ENCODE peak calls at places on chromosomes 7 and 10, in five cellular contexts. T, E, Q, R and Y are unnamed samples.

GRCh38 chr7:128920913-128921582 is 10.5 kb upstream of the KCP start:
- DNase-seq in R (no peak), T (peak; percentile 24), Q (peak; percentile 19), E (no peak), Y (peak; percentile 38)

GRCh38 chr7:27409776-27410175 is 167.2 kb downstream of the EVX1 start:
- DNase-seq in R (no peak), Q (no peak), T (no peak), E (no peak), Y (no peak)

GRCh38 chr7:31512166-31512565 is 1.7 kb upstream of the ITPRID1 start:
- DNase-seq in T (no peak), R (no peak), Q (no peak), E (no peak), Y (no peak)

GRCh38 chr7:120089968-120090367 is 183.0 kb upstream of the KCND2 start:
- DNase-seq in E (no peak), R (peak; percentile 42), T (no peak), Q (no peak), Y (no peak)

GRCh38 chr7:35802649-35803048 is 1.8 kb downstream of the SEPTIN7 start:
- DNase-seq in Q (no peak), R (peak; percentile 15), E (no peak), T (no peak), Y (no peak)

GRCh38 chr10:127125331-127125730 is 71.1 kb downstream of the INSYN2A start:
- DNase-seq in Q (no peak), E (no peak), T (no peak), R (no peak), Y (no peak)

GRCh38 chr10:48446785-48447184 is 140.3 kb downstream of the MAPK8 start:
- DNase-seq in Q (no peak), R (no peak), E (no peak), T (peak; percentile 21), Y (no peak)

GRCh38 chr10:70674560-70675495 is 2.5 kb downstream of the ADAMTS14 start:
- DNase-seq in E (no peak), R (no peak), Q (no peak), T (no peak), Y (no peak)

GRCh38 chr10:33229252-33229943 is 105.1 kb downstream of the NRP1 start:
- DNase-seq in R (no peak), E (no peak), T (no peak), Q (no peak), Y (no peak)

GRCh38 chr7:33774762-33775523 is 130.4 kb upstream of the BMPER start:
- DNase-seq in Q (no peak), E (no peak), T (peak; percentile 53), R (peak; percentile 81), Y (no peak)

GRCh38 chr7:26156454-26157365 is 4.7 kb downstream of the NFE2L3 start:
- DNase-seq in Q (no peak), E (no peak), T (no peak), R (peak; percentile 97), Y (no peak)

GRCh38 chr7:32479574-32480200 is 10.5 kb downstream of the LSM5 start:
- DNase-seq in T (no peak), E (no peak), Q (no peak), R (peak; percentile 52), Y (no peak)

GRCh38 chr7:106568680-106569499 is 92.1 kb downstream of the CCDC71L start:
- DNase-seq in Q (no peak), T (no peak), E (no peak), R (peak; percentile 85), Y (no peak)

GRCh38 chr10:91672021-91672608 is 39.2 kb upstream of the PPP1R3C start:
- DNase-seq in E (no peak), R (peak; percentile 82), T (no peak), Q (no peak), Y (no peak)

GRCh38 chr7:38975944-38976392 is 1.7 kb upstream of the POU6F2 start:
- DNase-seq in R (no peak), Q (peak; percentile 29), T (no peak), E (no peak), Y (no peak)
- H3K4me3 ChIP-seq in R (no peak overlapping the region), Q (peak overlapping the region; percentile 49), T (peak overlapping the region; percentile 32), E (peak overlapping the region; percentile 71), Y (peak overlapping the region; percentile 79)

DNA sequence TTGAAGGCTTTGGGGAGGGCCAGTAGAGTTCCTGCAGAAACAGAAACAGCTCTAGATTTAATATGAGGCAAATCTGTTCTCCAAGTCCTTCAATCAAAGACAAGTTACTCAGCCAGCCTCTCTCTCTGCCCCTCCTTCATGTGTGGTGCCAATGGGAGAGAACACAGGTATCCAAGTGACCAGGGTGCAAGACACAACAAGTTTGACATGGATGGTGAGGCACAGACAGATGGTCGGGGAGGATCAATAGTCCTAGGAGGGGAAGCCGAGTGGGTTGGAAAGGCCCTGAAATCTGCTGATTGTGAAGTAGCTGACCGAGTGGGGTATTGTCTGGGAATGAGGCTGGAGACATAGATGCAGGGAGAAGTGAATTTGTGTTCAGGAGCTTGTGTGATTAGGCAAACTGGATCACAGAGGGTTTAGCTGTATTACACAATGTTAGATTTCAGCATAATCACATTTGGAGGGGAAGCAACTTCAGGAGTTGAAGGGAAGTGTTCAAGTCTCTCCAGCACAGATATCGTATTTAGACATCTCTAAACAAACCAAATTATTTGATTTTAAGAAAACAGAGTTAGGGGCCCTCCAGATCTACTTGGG is 1.5 kb downstream of the GIMAP1 start:
- DNase-seq in E (no peak), Q (no peak), R (no peak), T (no peak), Y (no peak)
- H3K27ac ChIP-seq in E (no peak overlapping the region), Q (no peak overlapping the region), R (no peak overlapping the region), T (no peak overlapping the region), Y (peak overlapping the region; percentile 65)

GRCh38 chr10:13074562-13075451 is 25.2 kb upstream of the OPTN start:
- DNase-seq in Q (peak; percentile 78), R (peak; percentile 60), E (no peak), T (peak; percentile 68), Y (no peak)
- TF ChIP-seq CTCF in Q (peak; percentile 86), R (peak; percentile 87), E (peak; percentile 84), T (peak; percentile 51), Y (peak; percentile 70)

DNA sequence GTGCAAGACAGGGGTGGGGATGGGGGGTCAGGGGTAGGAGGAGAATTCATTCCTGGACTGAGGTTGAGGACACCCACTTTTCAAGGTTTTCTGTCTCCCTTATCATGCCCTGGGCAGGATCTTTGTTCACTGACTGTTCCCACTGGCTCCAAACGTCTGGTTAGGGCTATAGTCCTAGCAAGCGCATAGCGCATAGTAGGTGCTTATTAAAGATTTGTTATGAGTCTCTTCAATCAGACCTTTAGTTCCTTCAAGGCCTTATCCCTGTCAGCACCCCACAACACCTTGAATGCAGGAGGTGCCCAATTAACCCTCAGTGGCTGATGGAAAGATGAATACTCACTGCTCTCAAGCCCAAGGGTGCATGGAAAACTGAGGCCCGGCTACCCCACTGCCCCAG is 177.9 kb downstream of the SH3PXD2A start:
- DNase-seq in E (no peak), R (no peak), T (no peak), Q (no peak), Y (no peak)
- H3K4me3 ChIP-seq in E (no peak overlapping the region), R (peak overlapping the region; percentile 46), T (peak overlapping the region; percentile 35), Q (no peak overlapping the region), Y (peak overlapping the region; percentile 24)

GRCh38 chr7:6261699-6262098 is 10.7 kb downstream of the CYTH3 start:
- DNase-seq in T (no peak), Q (no peak), R (no peak), E (no peak), Y (no peak)
- H3K27ac ChIP-seq in T (no peak overlapping the region), Q (no peak overlapping the region), R (no peak overlapping the region), E (peak overlapping the region; percentile 71), Y (peak overlapping the region; percentile 74)

DNA sequence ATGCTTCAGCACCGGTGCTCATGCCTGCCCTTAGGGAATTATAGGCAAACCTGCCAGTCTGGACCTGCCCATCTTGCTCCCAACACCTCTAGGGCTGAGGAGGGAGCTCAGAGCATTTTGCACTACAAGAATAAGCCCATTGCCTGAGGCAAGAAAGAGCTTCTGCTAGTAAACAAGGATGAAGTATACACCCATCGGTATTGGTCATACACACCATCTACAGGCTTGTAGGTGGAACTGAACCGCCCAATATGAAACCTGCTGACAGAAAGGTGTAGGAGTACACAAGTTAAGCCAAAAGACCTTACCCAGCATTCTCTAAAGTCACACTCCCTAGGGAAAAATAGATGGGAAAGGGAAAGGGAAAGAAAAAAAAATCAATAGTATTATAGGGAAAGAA is 957.0 kb upstream of the LRRTM3 start:
- DNase-seq in T (no peak), E (no peak), Q (no peak), R (no peak), Y (no peak)
- TF ChIP-seq CTCF in T (no peak), E (no peak), Q (no peak), R (no peak), Y (no peak)

GRCh38 chr7:55575733-55576132 is 3.4 kb upstream of the VOPP1 start:
- DNase-seq in T (no peak), Q (no peak), E (no peak), R (no peak), Y (no peak)

GRCh38 chr7:55573234-55573504 is 867 bp upstream of the VOPP1 start:
- DNase-seq in R (no peak), T (no peak), E (no peak), Q (no peak), Y (no peak)

GRCh38 chr7:55573526-55573925 is 1.2 kb upstream of the VOPP1 start:
- DNase-seq in T (no peak), R (peak; percentile 55), Q (no peak), E (no peak), Y (no peak)

GRCh38 chr7:55575098-55575497 is 2.8 kb upstream of the VOPP1 start:
- DNase-seq in E (no peak), Q (no peak), R (no peak), T (no peak), Y (no peak)

DNA sequence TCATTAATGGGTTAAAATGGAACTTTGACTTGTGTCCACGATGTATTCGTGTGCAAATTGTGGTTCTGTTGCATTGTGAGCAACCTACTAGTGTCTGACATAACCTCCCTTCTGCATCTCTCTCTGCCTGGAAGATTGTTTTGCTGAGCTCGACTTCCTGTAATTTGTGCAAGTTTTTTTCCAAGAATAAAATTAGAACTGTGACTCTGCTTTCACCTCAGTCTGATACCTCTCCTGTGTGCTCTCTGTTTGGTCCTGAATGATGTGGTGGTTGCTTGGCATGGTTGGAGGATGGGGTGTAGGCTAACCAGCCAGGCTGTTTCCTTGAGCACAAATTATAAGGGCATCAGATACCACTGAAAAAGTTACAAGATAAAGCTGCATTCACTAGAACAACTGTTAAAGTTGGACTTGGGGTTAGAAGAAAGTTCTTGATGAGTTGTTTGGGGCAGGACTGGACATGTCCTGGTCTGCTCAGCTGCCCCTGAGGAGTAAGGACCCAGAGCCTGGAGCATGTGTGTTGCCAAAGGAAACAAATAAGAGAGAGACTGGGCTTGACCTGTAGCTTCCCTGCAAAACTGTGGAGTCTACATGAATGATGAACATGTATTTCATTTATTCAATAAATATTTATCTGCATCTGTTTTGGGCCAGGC is 1.9 kb upstream of the VOPP1 start:
- DNase-seq in T (no peak), R (peak; percentile 28), E (no peak), Q (no peak), Y (no peak)
- H3K4me3 ChIP-seq in T (no peak overlapping the region), R (no peak overlapping the region), E (peak overlapping the region; percentile 8), Q (no peak overlapping the region), Y (no peak overlapping the region)

GRCh38 chr7:44978511-44979366 is at the start of gene MYO1G:
- DNase-seq in R (no peak), E (no peak), T (peak; percentile 51), Q (no peak), Y (no peak)
- H3K27ac ChIP-seq in R (no peak within 1 kb of the TSS), E (peak within 1 kb of the TSS; percentile 64), T (peak within 1 kb of the TSS; percentile 41), Q (no peak within 1 kb of the TSS), Y (no peak within 1 kb of the TSS)